ENCODE peak calls at places on chromosomes 6 and 20, in ten cellular contexts. R is SK-N-SH, B is choroid plexus epithelial cell, E is fibroblast of the aortic adventitia, S is K562, H is body of pancreas, G is bronchial epithelial cell, Y is PC-3, D is kidney epithelial cell, X is HFFc6. J is an unnamed sample.

GRCh38 chr6:166778046-166778445 is 151.0 kb upstream of the RPS6KA2 start:
- DNase-seq in R (no peak), B (no peak), E (no peak), S (no peak), H (no peak), G (no peak), Y (no peak), D (no peak), X (no peak), J (no peak)

GRCh38 chr6:15953152-15953880 is 175.6 kb upstream of the MYLIP start:
- DNase-seq in R (no peak), B (peak), E (no peak), S (no peak), H (no peak), G (no peak), Y (no peak), D (no peak), X (no peak), J (no peak)

GRCh38 chr6:36897629-36898028 is 11.9 kb downstream of the C6orf89 start:
- DNase-seq in R (peak), B (peak), E (peak), S (peak), H (no peak), G (no peak), Y (peak), D (no peak), X (no peak), J (no peak)

GRCh38 chr20:33697129-33697528 is 10.9 kb upstream of the E2F1 start:
- DNase-seq in R (peak), B (no peak), E (peak), S (no peak), H (no peak), G (no peak), Y (no peak), D (no peak), X (peak), J (no peak)

GRCh38 chr6:151387581-151387980 is 3.8 kb downstream of the ZBTB2 start:
- DNase-seq in R (no peak), B (peak), E (peak), S (no peak), H (no peak), G (peak), Y (no peak), D (no peak), X (peak), J (no peak)

GRCh38 chr6:31158863-31159855 is 770 bp downstream of the TCF19 start:
- DNase-seq in R (peak), B (no peak), E (peak), S (peak), H (no peak), G (peak), Y (peak), D (no peak), X (no peak), J (peak)

GRCh38 chr20:43942661-43943285 is 28.1 kb downstream of the TOX2 start:
- DNase-seq in R (no peak), B (peak), E (peak), S (no peak), H (no peak), G (peak), Y (peak), D (peak), X (peak), J (peak)

GRCh38 chr20:12598894-12599293 is 409.9 kb upstream of the SPTLC3 start:
- DNase-seq in R (no peak), B (no peak), E (no peak), S (no peak), H (no peak), G (peak), Y (peak), D (no peak), X (no peak), J (no peak)

GRCh38 chr6:42929928-42930360 is 664 bp downstream of the CNPY3 start:
- DNase-seq in R (peak), B (peak), E (peak), S (peak), H (peak), G (peak), Y (peak), D (peak), X (peak), J (peak)

GRCh38 chr6:140185991-140186390 is 811.5 kb upstream of the CITED2 start:
- DNase-seq in R (no peak), B (no peak), E (no peak), S (no peak), H (no peak), G (no peak), Y (no peak), D (no peak), X (no peak), J (no peak)

GRCh38 chr6:56764081-56764566 is 121.4 kb upstream of the DST start:
- DNase-seq in R (peak), B (peak), E (peak), S (peak), H (no peak), G (peak), Y (peak), D (no peak), X (peak), J (peak)
- TF ChIP-seq CTCF in R (peak), B (peak), E (peak), S (peak), H (peak), G (peak), Y (peak), D (peak), X (peak), J (peak)

GRCh38 chr20:54219751-54220426 is 12.0 kb downstream of the PFDN4 start:
- DNase-seq in R (peak), B (peak), E (peak), S (peak), H (no peak), G (peak), Y (peak), D (no peak), X (peak), J (peak)
- TF ChIP-seq CTCF in R (peak), B (peak), E (peak), S (peak), H (peak), G (peak), Y (peak), D (peak), X (peak), J (peak)

GRCh38 chr20:61558726-61559125 is 306.7 kb downstream of the CDH4 start:
- DNase-seq in R (no peak), B (peak), E (peak), S (no peak), H (no peak), G (peak), Y (no peak), D (peak), X (peak), J (no peak)
- TF ChIP-seq CTCF in R (no peak), B (no peak), E (no peak), S (no peak), H (no peak), G (no peak), Y (no peak), D (no peak), X (no peak), J (no peak)

GRCh38 chr20:60255426-60255825 is 297.2 kb downstream of the CDH26 start:
- DNase-seq in R (peak), B (no peak), E (no peak), S (no peak), H (no peak), G (no peak), Y (no peak), D (no peak), X (no peak), J (no peak)

GRCh38 chr20:60252866-60253265 is 294.6 kb downstream of the CDH26 start:
- DNase-seq in R (no peak), B (no peak), E (no peak), S (no peak), H (no peak), G (no peak), Y (no peak), D (no peak), X (no peak), J (no peak)

GRCh38 chr20:60255866-60256265 is 297.6 kb downstream of the CDH26 start:
- DNase-seq in R (peak), B (no peak), E (peak), S (no peak), H (no peak), G (no peak), Y (no peak), D (no peak), X (peak), J (no peak)

GRCh38 chr20:60254901-60255411 is 296.7 kb downstream of the CDH26 start:
- DNase-seq in R (peak), B (peak), E (peak), S (no peak), H (no peak), G (no peak), Y (peak), D (no peak), X (peak), J (no peak)

GRCh38 chr20:60253471-60253870 is 295.2 kb downstream of the CDH26 start:
- DNase-seq in R (no peak), B (no peak), E (no peak), S (no peak), H (no peak), G (no peak), Y (no peak), D (no peak), X (no peak), J (no peak)
- TF ChIP-seq CTCF in R (no peak), B (no peak), E (no peak), S (no peak), H (no peak), G (no peak), Y (no peak), D (no peak), X (peak), J (no peak)

DNA sequence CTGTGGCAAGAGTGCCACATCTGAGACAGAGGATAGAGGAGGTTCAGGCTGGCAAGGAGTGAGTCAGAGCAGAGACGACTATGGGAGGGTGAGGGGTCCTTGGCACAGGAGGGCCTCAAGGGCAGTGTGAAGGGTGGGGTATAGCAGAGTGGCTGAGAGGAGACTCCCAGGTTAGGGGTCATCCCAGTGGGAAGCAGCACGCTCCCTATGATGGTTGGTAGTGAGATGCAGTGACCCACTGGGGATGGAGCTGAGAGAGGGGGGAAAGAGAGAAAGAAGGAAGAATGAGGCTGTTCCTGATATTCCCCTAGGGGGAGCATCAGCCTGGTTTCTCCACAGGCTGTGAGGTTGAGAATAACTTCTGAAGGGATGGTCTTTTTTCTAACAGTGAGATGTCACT is 97.4 kb downstream of the INSM1 start:
- DNase-seq in R (no peak), B (peak), E (no peak), S (no peak), H (no peak), G (no peak), Y (peak), D (no peak), X (no peak), J (no peak)
- TF ChIP-seq CTCF in R (peak), B (peak), E (peak), S (peak), H (no peak), G (no peak), Y (peak), D (no peak), X (peak), J (no peak)

GRCh38 chr6:170522565-170523183 is 30.4 kb downstream of the PSMB1 start:
- DNase-seq in R (peak), B (peak), E (peak), S (peak), H (no peak), G (peak), Y (peak), D (no peak), X (no peak), J (peak)

GRCh38 chr6:170524188-170524535 is 28.9 kb downstream of the PSMB1 start:
- DNase-seq in R (no peak), B (no peak), E (no peak), S (no peak), H (no peak), G (no peak), Y (no peak), D (no peak), X (no peak), J (no peak)

GRCh38 chr6:170529839-170530520 is 23.1 kb downstream of the PSMB1 start:
- DNase-seq in R (peak), B (peak), E (peak), S (peak), H (peak), G (peak), Y (peak), D (peak), X (peak), J (peak)

GRCh38 chr6:170523256-170524187 is 29.6 kb downstream of the PSMB1 start:
- DNase-seq in R (no peak), B (no peak), E (no peak), S (no peak), H (no peak), G (no peak), Y (no peak), D (no peak), X (no peak), J (no peak)

GRCh38 chr6:170525795-170526194 is 27.3 kb downstream of the PSMB1 start:
- DNase-seq in R (no peak), B (no peak), E (no peak), S (no peak), H (no peak), G (no peak), Y (no peak), D (no peak), X (no peak), J (no peak)
- TF ChIP-seq CTCF in R (no peak), B (no peak), E (no peak), S (no peak), H (no peak), G (no peak), Y (no peak), D (no peak), X (no peak), J (no peak)

GRCh38 chr6:116136933-116137340 is 11.0 kb upstream of the COL10A1 start:
- DNase-seq in R (no peak), B (peak), E (no peak), S (no peak), H (no peak), G (no peak), Y (no peak), D (no peak), X (no peak), J (no peak)

GRCh38 chr6:116144590-116144989 is 18.7 kb upstream of the COL10A1 start:
- DNase-seq in R (no peak), B (peak), E (peak), S (peak), H (no peak), G (peak), Y (peak), D (peak), X (peak), J (peak)

GRCh38 chr6:116136373-116136772 is 10.4 kb upstream of the COL10A1 start:
- DNase-seq in R (no peak), B (no peak), E (no peak), S (no peak), H (no peak), G (no peak), Y (no peak), D (no peak), X (no peak), J (no peak)

GRCh38 chr6:116139917-116140316 is 14.0 kb upstream of the COL10A1 start:
- DNase-seq in R (no peak), B (no peak), E (no peak), S (peak), H (no peak), G (peak), Y (peak), D (no peak), X (no peak), J (peak)
- TF ChIP-seq CTCF in R (no peak), B (peak), E (no peak), S (peak), H (no peak), G (peak), Y (peak), D (peak), X (peak), J (no peak)

GRCh38 chr6:131262060-131262459 is 126.8 kb downstream of the AKAP7 start:
- DNase-seq in R (no peak), B (no peak), E (no peak), S (peak), H (no peak), G (no peak), Y (no peak), D (no peak), X (no peak), J (no peak)
- TF ChIP-seq CTCF in R (no peak), B (peak), E (peak), S (peak), H (no peak), G (no peak), Y (peak), D (peak), X (peak), J (peak)

GRCh38 chr6:77462359-77463307 is 658 bp downstream of the HTR1B start:
- DNase-seq in R (no peak), B (peak), E (no peak), S (no peak), H (peak), G (no peak), Y (no peak), D (no peak), X (no peak), J (no peak)
- TF ChIP-seq CTCF in R (no peak), B (peak), E (peak), S (no peak), H (no peak), G (peak), Y (no peak), D (peak), X (peak), J (no peak)